ENCODE peak calls at places on chromosome 22, in six cellular contexts. Y is stimulated activated CD8-positive, alpha-beta memory T cell treated with anti-CD3 and anti-CD28 coated beads, Interleukin-15, amount 100 ng/mL, for 24 hours; F is NCI-H1092; G is lung microvascular endothelial cell; C is fibroblast of the aortic adventitia; D is spleen. R is an unnamed sample.

GRCh38 chr22:37313376-37314314 is 31.3 kb downstream of the CYTH4 start:
- DNase-seq in D (peak), G (no peak), F (no peak), Y (no peak), C (peak), R (no peak)

GRCh38 chr22:49582671-49583070 is 245.0 kb downstream of the BRD1 start:
- DNase-seq in F (no peak), Y (no peak), G (no peak), C (no peak), D (no peak), R (no peak)

GRCh38 chr22:50012201-50013181 is at the start of gene IL17REL:
- DNase-seq in F (no peak), G (no peak), C (peak), Y (no peak), D (no peak), R (no peak)

GRCh38 chr22:35353318-35353717 is 27.6 kb upstream of the HMOX1 start:
- DNase-seq in Y (no peak), F (no peak), D (no peak), G (no peak), C (no peak), R (no peak)

GRCh38 chr22:46703166-46703995 is 34.7 kb downstream of the CERK start:
- DNase-seq in Y (no peak), G (no peak), D (no peak), F (no peak), C (no peak), R (no peak)

GRCh38 chr22:50633771-50634170 is 5.8 kb upstream of the ARSA start:
- DNase-seq in F (no peak), D (no peak), G (no peak), Y (no peak), C (no peak), R (no peak)

GRCh38 chr22:36971726-36972125 is 47.5 kb downstream of the TST start:
- DNase-seq in G (no peak), F (no peak), Y (no peak), C (no peak), D (no peak), R (no peak)

GRCh38 chr22:50620861-50621490 is 7.0 kb downstream of the ARSA start:
- DNase-seq in G (peak), F (no peak), C (no peak), D (peak), Y (no peak), R (peak)

GRCh38 chr22:41216984-41217383 is 11.9 kb downstream of the L3MBTL2 start:
- DNase-seq in F (peak), Y (no peak), G (no peak), D (no peak), C (no peak), R (no peak)

GRCh38 chr22:17578129-17578754 is 14.9 kb downstream of the SLC25A18 start:
- DNase-seq in C (peak), G (peak), Y (no peak), D (no peak), F (no peak), R (no peak)

GRCh38 chr22:30318773-30319419 is 7.8 kb downstream of the TBC1D10A start:
- DNase-seq in D (no peak), C (no peak), Y (no peak), G (no peak), F (no peak), R (no peak)

GRCh38 chr22:35465109-35465701 is 65.3 kb downstream of the MCM5 start:
- DNase-seq in D (no peak), F (no peak), Y (no peak), C (no peak), G (no peak), R (no peak)